ENCODE peak calls at places on chromosome 9, in ten cellular contexts. X, H, M, D, N, F, P, I, G and C are unnamed samples.
A peak's percentile ranks its signal among the peaks of the same experiment; 100 is the strongest.

GRCh38 chr9:1722404-1722803 is 292.7 kb upstream of the SMARCA2 start:
- DNase-seq in H (no peak), I (no peak), N (no peak), P (no peak), G (no peak), M (peak; percentile 4), D (no peak), F (no peak), X (no peak), C (no peak)

GRCh38 chr9:70534058-70534457 is 119.6 kb upstream of the KLF9 start:
- DNase-seq in N (no peak), P (no peak), I (no peak), M (no peak), X (no peak), F (no peak), G (no peak), H (peak; percentile 11), D (no peak), C (no peak)

GRCh38 chr9:78909566-78909965 is 612.6 kb downstream of the PSAT1 start:
- DNase-seq in I (no peak), F (no peak), N (no peak), P (no peak), D (no peak), H (no peak), M (no peak), X (no peak), G (no peak), C (no peak)

GRCh38 chr9:92046676-92047075 is 68.5 kb downstream of the SPTLC1 start:
- DNase-seq in F (no peak), X (no peak), N (no peak), D (no peak), G (no peak), I (no peak), H (no peak), P (no peak), M (no peak), C (no peak)

GRCh38 chr9:117649126-117649525 is 55.1 kb upstream of the TLR4 start:
- DNase-seq in X (no peak), D (no peak), N (no peak), I (no peak), G (no peak), M (no peak), F (no peak), H (no peak), P (no peak), C (no peak)

GRCh38 chr9:129113645-129114304 is 2.6 kb downstream of the PTPA start:
- DNase-seq in M (no peak), D (no peak), N (no peak), I (no peak), H (no peak), G (no peak), X (no peak), P (no peak), F (no peak), C (no peak)

GRCh38 chr9:6680797-6681146 is 35.2 kb upstream of the GLDC start:
- DNase-seq in M (peak; percentile 77), N (peak; percentile 30), G (no peak), I (peak; percentile 75), F (peak; percentile 57), P (peak; percentile 58), H (peak; percentile 29), X (no peak), D (no peak), C (no peak)

GRCh38 chr9:128276574-128277270 is 646 bp downstream of the SWI5 start:
- DNase-seq in N (no peak), P (no peak), I (peak; percentile 8), D (no peak), X (peak; percentile 37), G (peak; percentile 10), M (peak; percentile 25), H (peak; percentile 75), F (no peak), C (no peak)

GRCh38 chr9:79623799-79624721 is 52.3 kb downstream of the TLE4 start:
- DNase-seq in N (no peak), F (peak; percentile 1), M (no peak), G (no peak), X (no peak), I (no peak), D (no peak), P (peak; percentile 23), H (no peak), C (no peak)

GRCh38 chr9:96067004-96067403 is 191.5 kb downstream of the ERCC6L2 start:
- DNase-seq in X (no peak), N (no peak), H (no peak), M (no peak), P (peak; percentile 45), I (no peak), G (no peak), F (no peak), D (no peak), C (no peak)